ENCODE peak calls at places on chromosome X, in five cellular contexts. U is NCI-H510A; B is GM04504; G is activated CD4-positive, alpha-beta T cell treated with anti-CD3 and anti-CD28 coated beads for 1 hour; K is GM06990. T is an unnamed sample.

GRCh38 chrX:53048169-53049126 is at the start of gene GPR173:
- DNase-seq in U (peak), B (peak), G (no peak), K (no peak), T (peak)

GRCh38 chrX:112642349-112642748 is 37.4 kb downstream of the LHFPL1 start:
- DNase-seq in U (no peak), B (peak), G (no peak), K (peak), T (peak)

GRCh38 chrX:153829799-153830631 is at the start of gene PDZD4:
- DNase-seq in U (no peak), B (no peak), G (no peak), K (no peak), T (no peak)

GRCh38 chrX:44980403-44980802 is 107.4 kb downstream of the KDM6A start:
- DNase-seq in U (no peak), B (no peak), G (no peak), K (no peak), T (no peak)

GRCh38 chrX:151871244-151871643 is 41.4 kb upstream of the MAGEA4 start:
- DNase-seq in U (no peak), B (peak), G (no peak), K (no peak), T (peak)

GRCh38 chrX:48474127-48474526 is 1.9 kb upstream of the FTSJ1 start:
- DNase-seq in U (no peak), B (no peak), G (no peak), K (no peak), T (peak)

GRCh38 chrX:148417934-148418333 is 82.5 kb upstream of the AFF2 start:
- DNase-seq in U (no peak), B (no peak), G (no peak), K (no peak), T (peak)

GRCh38 chrX:42602136-42602535 is 175.8 kb downstream of the PPP1R2C start:
- DNase-seq in U (no peak), B (no peak), G (no peak), K (no peak), T (no peak)

GRCh38 chrX:46180258-46180687 is 364.9 kb downstream of the ZNF674 start:
- DNase-seq in U (no peak), B (peak), G (no peak), K (peak), T (peak)

GRCh38 chrX:151801980-151802379 is 67.4 kb downstream of the CNGA2 start:
- DNase-seq in U (no peak), B (no peak), G (no peak), K (no peak), T (no peak)

GRCh38 chrX:103999234-103999633 is 14.3 kb downstream of the H2BW1 start:
- DNase-seq in U (no peak), B (no peak), G (no peak), K (no peak), T (no peak)

GRCh38 chrX:110847334-110847733 is 51.7 kb upstream of the CHRDL1 start:
- DNase-seq in U (no peak), B (peak), G (no peak), K (peak), T (peak)

GRCh38 chrX:103628386-103629290 is at the start of gene TCEAL1:
- DNase-seq in U (peak), B (no peak), G (no peak), K (peak), T (peak)

GRCh38 chrX:11349661-11350337 is 56.6 kb downstream of the AMELX start:
- DNase-seq in U (no peak), B (no peak), G (no peak), K (no peak), T (no peak)

GRCh38 chrX:13432376-13432775 is 112.5 kb upstream of the ATXN3L start:
- DNase-seq in U (no peak), B (peak), G (no peak), K (no peak), T (peak)

GRCh38 chrX:112874140-112874539 is 33.5 kb upstream of the AMOT start:
- DNase-seq in U (no peak), B (no peak), G (no peak), K (no peak), T (no peak)

GRCh38 chrX:129785160-129785947 is 5.6 kb downstream of the SASH3 start:
- DNase-seq in U (no peak), B (no peak), G (no peak), K (no peak), T (no peak)

GRCh38 chrX:105695451-105695850 is 126.9 kb upstream of the NRK start:
- DNase-seq in U (no peak), B (no peak), G (no peak), K (no peak), T (peak)

GRCh38 chrX:115533485-115533884 is 27.5 kb upstream of the PLS3 start:
- DNase-seq in U (no peak), B (peak), G (no peak), K (no peak), T (peak)

GRCh38 chrX:150508461-150509367 is 59.7 kb upstream of the MTM1 start:
- DNase-seq in U (no peak), B (no peak), G (no peak), K (no peak), T (no peak)

GRCh38 chrX:70124678-70125077 is 8.6 kb upstream of the IGBP1 start:
- DNase-seq in U (no peak), B (no peak), G (no peak), K (no peak), T (no peak)

GRCh38 chrX:12950851-12951589 is 23.9 kb upstream of the TMSB4X start:
- DNase-seq in U (no peak), B (no peak), G (peak), K (peak), T (no peak)

GRCh38 chrX:18883234-18883960 is 100.5 kb downstream of the PHKA2 start:
- DNase-seq in U (no peak), B (no peak), G (no peak), K (no peak), T (no peak)

GRCh38 chrX:34826964-34827363 is 115.6 kb upstream of the FAM47B start:
- DNase-seq in U (no peak), B (no peak), G (no peak), K (no peak), T (no peak)

GRCh38 chrX:10549280-10549679 is 71.1 kb downstream of the MID1 start:
- DNase-seq in U (peak), B (peak), G (no peak), K (no peak), T (peak)

GRCh38 chrX:16711219-16712115 is 1.0 kb downstream of the CTPS2 start:
- DNase-seq in U (no peak), B (no peak), G (no peak), K (peak), T (no peak)

GRCh38 chrX:1592863-1593201 is 1.4 kb downstream of the AKAP17A start:
- DNase-seq in U (no peak), B (no peak), G (no peak), K (no peak), T (no peak)

GRCh38 chrX:153703036-153703370 is 15.3 kb downstream of the SLC6A8 start:
- DNase-seq in U (no peak), B (no peak), G (no peak), K (no peak), T (no peak)

GRCh38 chrX:101257448-101258259 is 33.5 kb downstream of the TAF7L start:
- DNase-seq in U (no peak), B (no peak), G (no peak), K (no peak), T (peak)

GRCh38 chrX:67953658-67954057 is 409.8 kb downstream of the AR start:
- DNase-seq in U (no peak), B (no peak), G (no peak), K (no peak), T (no peak)

GRCh38 chrX:86349115-86349514 is 200.9 kb downstream of the DACH2 start:
- DNase-seq in U (no peak), B (no peak), G (no peak), K (no peak), T (no peak)

GRCh38 chrX:120274958-120275357 is 24.3 kb downstream of the ZBTB33 start:
- DNase-seq in U (no peak), B (no peak), G (no peak), K (no peak), T (no peak)

GRCh38 chrX:151974336-151975227 is at the start of gene GABRE:
- DNase-seq in U (no peak), B (no peak), G (no peak), K (no peak), T (no peak)

T was measured in LHCN-M2.